ENCODE peak calls at places on chromosome 18, in nine cellular contexts. M is neural progenitor cell; H is HL-60; F is astrocyte of the spinal cord; G is CD4-positive, alpha-beta T cell; L is ascending aorta; C is HCT116; W is WERI-Rb-1; R is adrenal gland. I is an unnamed sample.

GRCh38 chr18:61551586-61551985 is 218.4 kb downstream of the CDH20 start:
- DNase-seq in W (peak), H (no peak), G (no peak), R (peak), C (peak), L (no peak), F (peak), M (peak), I (no peak)

GRCh38 chr18:4704766-4705165 is 249.7 kb upstream of the DLGAP1 start:
- DNase-seq in W (no peak), R (no peak), C (no peak), L (no peak), F (no peak), H (no peak), G (no peak), M (no peak), I (no peak)

GRCh38 chr18:41391616-41392610 is 563.1 kb upstream of the PIK3C3 start:
- DNase-seq in G (no peak), R (peak), L (no peak), F (peak), C (no peak), H (no peak), M (peak), W (peak), I (no peak)

GRCh38 chr18:59400407-59400806 is 41.3 kb upstream of the LMAN1 start:
- DNase-seq in F (no peak), H (no peak), C (no peak), L (no peak), W (no peak), R (no peak), G (no peak), M (no peak), I (no peak)

GRCh38 chr18:9814431-9814830 is 71.3 kb upstream of the TXNDC2 start:
- DNase-seq in L (no peak), W (no peak), C (no peak), H (no peak), R (no peak), M (no peak), F (peak), G (no peak), I (no peak)

GRCh38 chr18:50879302-50880107 is 587 bp downstream of the ME2 start:
- DNase-seq in C (no peak), M (no peak), R (peak), H (no peak), L (no peak), G (no peak), W (peak), F (peak), I (peak)

GRCh38 chr18:53864758-53865157 is 359.7 kb downstream of the MBD2 start:
- DNase-seq in F (no peak), M (no peak), C (no peak), H (no peak), R (no peak), W (no peak), G (no peak), L (no peak), I (no peak)

GRCh38 chr18:41036346-41036745 is 918.7 kb upstream of the PIK3C3 start:
- DNase-seq in G (no peak), F (no peak), M (no peak), W (no peak), R (no peak), H (no peak), C (no peak), L (no peak), I (no peak)

GRCh38 chr18:3449702-3450357 is at the start of gene TGIF1:
- DNase-seq in G (peak), L (peak), R (peak), M (peak), F (peak), C (peak), W (peak), H (peak), I (peak)

GRCh38 chr18:63025251-63025710 is 294.3 kb downstream of the BCL2 start:
- DNase-seq in R (no peak), M (peak), W (peak), C (no peak), H (no peak), F (no peak), G (no peak), L (no peak), I (no peak)

GRCh38 chr18:61127714-61128485 is 205.3 kb upstream of the CDH20 start:
- DNase-seq in G (no peak), H (no peak), C (no peak), M (no peak), L (no peak), W (no peak), F (no peak), R (no peak), I (no peak)

GRCh38 chr18:41096504-41096903 is 858.5 kb upstream of the PIK3C3 start:
- DNase-seq in W (peak), G (no peak), C (no peak), L (no peak), R (no peak), M (peak), H (no peak), F (peak), I (no peak)

GRCh38 chr18:44588466-44588865 is 92.2 kb upstream of the SETBP1 start:
- DNase-seq in W (no peak), F (peak), G (no peak), M (no peak), C (no peak), H (no peak), R (no peak), L (no peak), I (no peak)

GRCh38 chr18:44590976-44591375 is 89.7 kb upstream of the SETBP1 start:
- DNase-seq in H (no peak), C (no peak), L (no peak), F (peak), W (no peak), R (no peak), M (no peak), G (no peak), I (no peak)

GRCh38 chr18:44589709-44590108 is 91.0 kb upstream of the SETBP1 start:
- DNase-seq in G (no peak), C (no peak), L (no peak), R (no peak), W (no peak), M (no peak), F (peak), H (no peak), I (no peak)

GRCh38 chr18:44584900-44585299 is 95.8 kb upstream of the SETBP1 start:
- DNase-seq in L (no peak), C (no peak), W (no peak), M (no peak), R (no peak), G (no peak), F (no peak), H (no peak), I (no peak)

DNA sequence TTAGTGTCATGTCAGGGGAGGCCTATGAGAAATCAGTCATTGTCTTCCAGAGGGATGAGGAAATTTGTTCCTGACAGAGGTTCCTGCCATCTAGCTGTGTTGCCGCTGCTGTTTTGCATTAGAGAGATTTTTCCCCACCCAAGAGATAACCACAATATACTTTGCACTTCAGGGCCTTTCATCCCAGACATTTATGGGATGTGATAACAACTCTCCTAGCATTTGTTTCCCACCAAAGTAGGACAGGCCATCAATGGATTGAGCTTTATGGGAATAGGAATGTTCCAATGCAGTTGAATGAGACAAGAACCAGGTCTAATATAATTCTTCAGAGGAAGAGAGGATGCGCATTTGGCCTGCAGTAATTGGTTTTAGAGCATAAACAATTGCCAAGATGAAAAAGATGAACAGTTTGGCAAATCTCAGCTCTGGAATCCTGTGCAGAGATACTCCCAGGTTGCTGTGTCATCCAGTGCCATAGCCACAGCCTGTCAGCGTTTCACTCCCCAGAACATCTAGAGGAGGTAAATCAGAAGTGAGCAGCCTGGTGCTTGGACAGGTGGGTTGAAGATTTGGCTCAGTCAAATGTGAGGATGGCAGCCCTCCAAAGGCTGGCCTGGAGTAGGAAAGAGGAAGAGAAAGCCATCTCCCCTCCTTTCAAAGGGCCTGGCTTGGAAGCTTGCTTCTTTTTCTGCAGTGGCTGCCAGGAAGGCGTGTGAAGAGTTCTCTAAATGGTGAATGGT is 93.7 kb upstream of the SETBP1 start:
- DNase-seq in R (no peak), W (no peak), H (no peak), M (no peak), F (no peak), G (no peak), C (no peak), L (no peak), I (no peak)
- TF ChIP-seq CTCF in R (no peak), W (no peak), H (no peak), M (no peak), F (no peak), G (no peak), C (no peak), L (no peak), I (no peak)

DNA sequence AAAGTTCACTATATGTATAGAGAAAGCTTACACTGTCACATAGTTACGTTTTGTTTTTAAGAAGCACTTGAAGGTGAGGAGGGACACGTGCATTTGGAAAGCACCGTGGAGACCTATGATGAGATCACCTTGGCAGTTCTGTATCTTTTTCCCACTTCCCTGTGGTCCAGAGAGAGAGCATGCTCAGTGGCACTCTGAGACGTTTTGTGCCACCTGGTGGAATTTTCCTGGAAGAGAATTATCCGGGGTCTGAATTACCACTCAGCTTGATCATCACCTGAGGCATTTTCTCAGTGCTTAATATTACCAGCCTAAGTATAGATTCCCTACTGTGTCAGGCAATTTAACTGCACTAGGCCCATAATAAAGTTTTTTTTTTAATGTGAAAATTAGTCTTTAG is 469.4 kb upstream of the SMIM21 start:
- DNase-seq in R (no peak), G (no peak), L (no peak), C (peak), F (no peak), W (peak), H (no peak), M (peak), I (no peak)
- TF ChIP-seq CTCF in R (no peak), G (no peak), L (no peak), C (peak), F (no peak), W (peak), H (no peak), M (peak), I (no peak)

GRCh38 chr18:76167440-76167839 is 327.6 kb downstream of the ZNF516 start:
- DNase-seq in F (no peak), G (no peak), C (no peak), W (no peak), L (no peak), R (no peak), M (no peak), H (no peak), I (no peak)
- TF ChIP-seq CTCF in F (no peak), G (no peak), C (no peak), W (no peak), L (no peak), R (no peak), M (no peak), H (no peak), I (no peak)

GRCh38 chr18:56200381-56200831 is 438.0 kb downstream of the TXNL1 start:
- DNase-seq in M (no peak), F (peak), H (no peak), R (no peak), W (no peak), G (no peak), L (no peak), C (no peak), I (no peak)

GRCh38 chr18:56202567-56203136 is 435.7 kb downstream of the TXNL1 start:
- DNase-seq in H (no peak), C (no peak), F (peak), W (no peak), R (no peak), L (no peak), G (no peak), M (no peak), I (no peak)

GRCh38 chr18:56197460-56197859 is 440.9 kb downstream of the TXNL1 start:
- DNase-seq in M (no peak), H (no peak), G (no peak), W (no peak), R (no peak), F (no peak), C (no peak), L (no peak), I (no peak)

GRCh38 chr18:56196495-56197225 is 441.7 kb downstream of the TXNL1 start:
- DNase-seq in L (no peak), G (no peak), H (no peak), F (no peak), W (no peak), C (no peak), R (no peak), M (no peak), I (no peak)

GRCh38 chr18:56199580-56200320 is 438.6 kb downstream of the TXNL1 start:
- DNase-seq in W (no peak), M (no peak), G (no peak), L (no peak), C (no peak), H (no peak), R (no peak), F (no peak), I (no peak)
- TF ChIP-seq CTCF in W (no peak), M (no peak), G (no peak), L (no peak), C (no peak), H (no peak), R (no peak), F (no peak), I (no peak)

GRCh38 chr18:36711813-36712444 is 116.9 kb downstream of the TPGS2 start:
- DNase-seq in L (no peak), G (no peak), F (peak), C (peak), H (no peak), M (no peak), W (no peak), R (peak), I (no peak)
- TF ChIP-seq CTCF in L (no peak), G (no peak), F (no peak), C (no peak), H (no peak), M (no peak), W (no peak), R (no peak), I (no peak)

GRCh38 chr18:48799724-48800315 is 150.9 kb downstream of the SMAD7 start:
- DNase-seq in C (no peak), L (no peak), M (no peak), G (no peak), F (no peak), R (no peak), H (no peak), W (peak), I (no peak)
- TF ChIP-seq CTCF in C (no peak), L (no peak), M (no peak), G (no peak), F (no peak), R (no peak), H (no peak), W (no peak), I (no peak)

I was measured in CD14-positive monocyte.